ENCODE peak calls at places on chromosomes 12 and 14, in five cellular contexts. C is erythroblast, E is uterus, A is vagina, T is endothelial cell of umbilical vein. K is an unnamed sample.

GRCh38 chr14:104091927-104092771 is 6.6 kb downstream of the ASPG start:
- DNase-seq in C (no peak), E (no peak), A (no peak), T (no peak), K (no peak)

GRCh38 chr14:94384342-94384741 is 4.1 kb downstream of the SERPINA1 start:
- DNase-seq in C (no peak), E (no peak), A (no peak), T (no peak), K (no peak)

GRCh38 chr12:106914796-106915634 is 40.7 kb upstream of the TMEM263 start:
- DNase-seq in C (no peak), E (no peak), A (no peak), T (no peak), K (peak; percentile 45)

GRCh38 chr12:105960319-105961076 is 178.3 kb downstream of the NUAK1 start:
- DNase-seq in C (no peak), E (no peak), A (no peak), T (peak; percentile 50), K (no peak)

GRCh38 chr12:94074216-94074969 is 74.0 kb upstream of the PLXNC1 start:
- DNase-seq in C (no peak), E (peak; percentile 46), A (no peak), T (no peak), K (no peak)

GRCh38 chr12:89080797-89081470 is 271.4 kb downstream of the DUSP6 start:
- DNase-seq in C (no peak), E (no peak), A (no peak), T (peak; percentile 86), K (no peak)

GRCh38 chr12:27491226-27491625 is 32.8 kb upstream of the PPFIBP1 start:
- DNase-seq in C (no peak), E (no peak), A (no peak), T (no peak), K (no peak)

GRCh38 chr14:76015191-76015590 is 29.6 kb downstream of the IFT43 start:
- DNase-seq in C (no peak), E (no peak), A (no peak), T (no peak), K (no peak)

GRCh38 chr12:56361487-56362129 is 1.0 kb downstream of the APOF start:
- DNase-seq in C (no peak), E (no peak), A (no peak), T (no peak), K (no peak)

GRCh38 chr14:44353805-44354204 is 153.3 kb downstream of the FSCB start:
- DNase-seq in C (no peak), E (no peak), A (no peak), T (no peak), K (no peak)

GRCh38 chr12:106455100-106455499 is 97.6 kb downstream of the POLR3B start:
- DNase-seq in C (no peak), E (no peak), A (no peak), T (no peak), K (no peak)

GRCh38 chr14:95045255-95045701 is 112.1 kb downstream of the DICER1 start:
- DNase-seq in C (no peak), E (no peak), A (peak; percentile 71), T (no peak), K (no peak)

GRCh38 chr12:106907411-106907810 is 48.3 kb upstream of the TMEM263 start:
- DNase-seq in C (no peak), E (no peak), A (no peak), T (no peak), K (peak; percentile 37)

GRCh38 chr12:80777587-80777986 is 60.9 kb downstream of the MYF5 start:
- DNase-seq in C (no peak), E (no peak), A (no peak), T (peak; percentile 73), K (no peak)

GRCh38 chr12:15157200-15157599 is 64.0 kb downstream of the RERG start:
- DNase-seq in C (no peak), E (no peak), A (no peak), T (no peak), K (no peak)

GRCh38 chr12:3107954-3108353 is 30.8 kb downstream of the TSPAN9 start:
- DNase-seq in C (no peak), E (no peak), A (no peak), T (no peak), K (no peak)

GRCh38 chr14:51331651-51332367 is 91.8 kb downstream of the TMX1 start:
- DNase-seq in C (no peak), E (no peak), A (no peak), T (no peak), K (no peak)

GRCh38 chr12:69392146-69392928 is 32.8 kb downstream of the YEATS4 start:
- DNase-seq in C (no peak), E (no peak), A (no peak), T (peak; percentile 12), K (no peak)

GRCh38 chr12:85834378-85834777 is 1.8 kb downstream of the RASSF9 start:
- DNase-seq in C (no peak), E (no peak), A (no peak), T (peak; percentile 47), K (no peak)

GRCh38 chr14:88098128-88098527 is 93.2 kb downstream of the GPR65 start:
- DNase-seq in C (no peak), E (no peak), A (no peak), T (no peak), K (no peak)

GRCh38 chr12:76645934-76646333 is 86.4 kb upstream of the OSBPL8 start:
- DNase-seq in C (no peak), E (no peak), A (no peak), T (no peak), K (no peak)

DNA sequence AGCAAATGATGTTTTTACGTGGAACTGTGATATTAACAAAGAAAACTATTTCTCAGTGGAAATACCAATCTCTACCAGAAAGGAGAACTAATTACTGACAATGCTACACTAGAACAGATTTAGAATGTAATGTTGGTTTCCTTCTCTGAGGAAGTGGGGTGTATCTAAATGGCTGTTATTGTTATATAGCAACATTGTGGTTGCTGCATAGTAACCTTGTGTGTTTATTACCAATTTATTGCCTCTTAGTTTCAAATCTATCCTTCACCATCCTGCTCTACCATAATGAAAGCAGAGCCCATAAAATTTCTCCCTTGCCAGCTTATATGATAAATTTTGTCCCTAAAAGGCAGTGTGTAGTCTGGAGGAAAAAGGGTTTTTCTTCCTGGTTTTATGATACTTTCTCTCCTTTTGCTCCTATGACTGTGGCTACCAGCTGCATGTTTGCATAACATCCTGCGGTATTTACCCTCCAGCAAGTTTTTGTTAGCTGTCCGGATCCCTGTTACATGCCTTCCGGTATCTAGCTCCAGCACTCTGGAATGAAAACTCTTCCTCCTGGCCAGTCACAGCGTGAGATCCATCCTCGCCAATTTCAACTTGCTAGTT is 5.7 kb upstream of the KLRK1 start:
- DNase-seq in C (no peak), E (no peak), A (no peak), T (no peak), K (peak; percentile 90)
- TF ChIP-seq POLR2A in C (no peak), E (no peak), A (no peak), T (no peak), K (no peak)

DNA sequence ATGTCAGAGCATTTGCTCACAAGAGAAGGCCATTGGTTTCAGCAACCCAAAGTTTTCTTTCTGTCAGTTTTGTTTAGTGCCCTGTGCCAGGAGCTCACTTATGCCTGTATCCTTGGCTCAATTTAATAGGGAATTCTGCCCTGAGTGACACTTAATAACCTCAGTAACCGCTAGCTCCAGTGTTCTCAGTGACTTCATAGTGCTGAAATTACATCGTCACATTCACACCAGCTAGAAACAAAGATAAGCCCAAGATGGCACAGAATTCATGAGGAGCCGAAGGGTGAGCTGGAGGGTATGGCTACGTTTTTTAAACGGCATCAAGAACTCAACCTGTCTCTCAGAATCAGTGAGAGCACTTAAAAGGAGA is 37.1 kb downstream of the PTGER2 start:
- DNase-seq in C (no peak), E (peak; percentile 20), A (no peak), T (no peak), K (no peak)
- TF ChIP-seq POLR2A in C (no peak), E (no peak), A (no peak), T (no peak), K (no peak)

GRCh38 chr14:69398053-69398817 is at the start of the genes ERH and SLC39A9:
- DNase-seq in C (peak; percentile 98), E (peak; percentile 97), A (peak; percentile 97), T (peak; percentile 98), K (peak; percentile 95)
- TF ChIP-seq POLR2A in C (peak; percentile 91), E (peak; percentile 23), A (peak; percentile 54), T (peak; percentile 84), K (peak; percentile 57)

GRCh38 chr12:6226701-6227096 is 26.5 kb downstream of the CD9 start:
- DNase-seq in C (no peak), E (peak; percentile 73), A (no peak), T (no peak), K (no peak)

GRCh38 chr12:6225630-6226001 is 25.4 kb downstream of the CD9 start:
- DNase-seq in C (no peak), E (no peak), A (no peak), T (no peak), K (no peak)

GRCh38 chr12:6228535-6229223 is 28.5 kb downstream of the CD9 start:
- DNase-seq in C (no peak), E (peak; percentile 63), A (no peak), T (peak; percentile 36), K (no peak)

GRCh38 chr12:6224550-6224949 is 24.4 kb downstream of the CD9 start:
- DNase-seq in C (no peak), E (peak; percentile 56), A (no peak), T (peak; percentile 56), K (peak; percentile 77)

GRCh38 chr12:6226002-6226700 is 26.0 kb downstream of the CD9 start:
- DNase-seq in C (no peak), E (peak; percentile 90), A (no peak), T (peak; percentile 68), K (peak; percentile 83)
- TF ChIP-seq POLR2A in C (no peak), E (peak; percentile 48), A (no peak), T (no peak), K (no peak)

GRCh38 chr12:47779301-47779942 is 6.4 kb downstream of the SLC48A1 start:
- DNase-seq in C (peak; percentile 88), E (peak; percentile 91), A (no peak), T (peak; percentile 88), K (peak; percentile 90)

GRCh38 chr12:47777741-47778558 is 4.9 kb downstream of the SLC48A1 start:
- DNase-seq in C (peak; percentile 91), E (no peak), A (no peak), T (no peak), K (peak; percentile 69)

GRCh38 chr12:47781479-47782371 is 8.7 kb downstream of the SLC48A1 start:
- DNase-seq in C (no peak), E (no peak), A (no peak), T (no peak), K (no peak)

GRCh38 chr12:47778842-47779241 is 5.8 kb downstream of the SLC48A1 start:
- DNase-seq in C (peak; percentile 36), E (no peak), A (no peak), T (no peak), K (no peak)

GRCh38 chr12:47779943-47780504 is 7.0 kb downstream of the SLC48A1 start:
- DNase-seq in C (no peak), E (no peak), A (no peak), T (no peak), K (no peak)
- TF ChIP-seq POLR2A in C (no peak), E (no peak), A (no peak), T (peak; percentile 65), K (no peak)